ENCODE peak calls at places on chromosome 17, in four cellular contexts. F is K562, I is GM12878, X is HepG2. M is an unnamed sample.

GRCh38 chr17:31448467-31449077 is 57.1 kb downstream of the RAB11FIP4 start:
- DNase-seq in I (no peak), X (no peak), F (no peak), M (no peak)

GRCh38 chr17:42845556-42845917 is 1.2 kb downstream of the AOC2 start:
- DNase-seq in X (no peak), F (no peak), I (no peak), M (no peak)

GRCh38 chr17:40361063-40361924 is 3.2 kb downstream of the GJD3 start:
- DNase-seq in F (no peak), I (no peak), X (no peak), M (no peak)

GRCh38 chr17:33012522-33013033 is 20.9 kb downstream of the SPACA3 start:
- DNase-seq in X (no peak), I (no peak), F (peak), M (peak)

GRCh38 chr17:16423226-16423872 is 8.0 kb downstream of the TRPV2 start:
- DNase-seq in X (no peak), I (no peak), F (no peak), M (no peak)

GRCh38 chr17:44906010-44906646 is 6.9 kb upstream of the EFTUD2 start:
- DNase-seq in X (no peak), F (peak), I (no peak), M (peak)

GRCh38 chr17:19366637-19366972 is 4.1 kb upstream of the B9D1 start:
- DNase-seq in F (no peak), I (no peak), X (no peak), M (no peak)

GRCh38 chr17:73434154-73434553 is 122.4 kb upstream of the CDC42EP4 start:
- DNase-seq in F (no peak), I (no peak), X (no peak), M (no peak)

GRCh38 chr17:81510798-81511549 is 1.6 kb downstream of the ACTG1 start:
- DNase-seq in F (no peak), X (no peak), I (no peak), M (no peak)

GRCh38 chr17:43211123-43211479 is 574 bp upstream of the TMEM106A start:
- DNase-seq in X (no peak), I (no peak), F (no peak), M (no peak)

GRCh38 chr17:8443756-8444155 is 8.1 kb downstream of the NDEL1 start:
- DNase-seq in I (no peak), X (no peak), F (no peak), M (no peak)

GRCh38 chr17:70552230-70552981 is 383.1 kb downstream of the KCNJ2 start:
- DNase-seq in X (peak), F (peak), I (peak), M (peak)

GRCh38 chr17:63525190-63525946 is 2.2 kb downstream of the KCNH6 start:
- DNase-seq in I (no peak), X (no peak), F (no peak), M (no peak)

DNA sequence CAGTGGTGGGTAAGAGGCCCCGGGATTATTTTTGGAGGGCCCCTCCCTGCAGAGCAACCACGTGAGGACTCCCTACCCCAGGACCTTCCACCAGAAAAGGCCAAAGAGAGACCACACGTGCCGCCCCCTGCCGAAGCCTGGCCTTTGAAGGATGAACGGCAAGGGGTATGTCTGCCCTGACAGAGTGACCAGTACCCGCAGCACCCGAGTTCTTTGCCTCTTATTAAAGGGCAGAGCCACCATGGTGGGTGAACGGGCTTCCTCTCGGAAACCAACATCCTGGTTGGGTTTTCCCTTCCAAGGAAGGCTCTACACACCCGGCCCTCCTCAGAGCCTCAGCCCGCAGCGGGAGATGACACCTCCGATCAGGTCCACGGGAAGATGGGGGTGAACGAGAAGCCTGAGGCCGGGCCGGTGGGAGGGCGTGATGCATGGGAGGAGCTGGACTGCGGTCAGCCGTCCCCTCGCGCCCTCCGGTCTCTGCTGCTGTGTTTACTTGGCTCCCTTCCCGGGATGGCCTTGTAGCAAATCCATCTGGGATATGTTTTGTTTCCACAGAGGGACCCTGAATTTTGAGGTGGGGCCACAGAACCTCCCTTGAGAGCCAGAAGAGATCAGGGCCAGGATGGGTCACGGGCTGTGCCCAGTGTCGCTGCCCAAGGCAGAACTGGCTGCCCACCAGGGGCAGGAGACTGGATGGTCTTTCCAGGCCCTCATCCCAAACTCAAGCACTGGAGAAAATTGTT is 49.1 kb downstream of the TBC1D16 start:
- DNase-seq in I (no peak), F (no peak), X (peak), M (no peak)
- TF ChIP-seq POLR2AphosphoS2 in I (no peak), F (no peak), X (no peak), M (no peak)

DNA sequence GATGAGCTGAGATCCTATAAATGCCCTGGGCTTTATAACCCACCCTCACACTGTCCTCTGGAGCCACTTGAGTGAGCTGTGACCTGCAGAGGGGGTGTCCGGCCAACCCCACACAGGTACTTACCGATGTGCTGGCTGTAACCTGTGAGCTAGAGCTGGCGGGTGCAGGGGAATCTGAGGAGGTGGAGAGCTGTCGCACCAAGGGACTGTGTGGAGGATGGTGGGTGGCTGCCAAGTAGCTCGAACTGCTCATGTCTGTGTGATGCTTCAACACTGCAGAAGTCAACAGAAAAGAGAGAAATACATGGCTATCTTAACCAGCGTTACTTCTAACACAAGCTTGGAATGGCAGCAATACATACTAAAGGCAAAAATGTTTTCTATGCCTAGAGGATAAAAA is 39.4 kb downstream of the STH start:
- DNase-seq in X (no peak), I (no peak), F (no peak), M (no peak)
- TF ChIP-seq POLR2AphosphoS2 in X (no peak), I (no peak), F (no peak), M (no peak)

DNA sequence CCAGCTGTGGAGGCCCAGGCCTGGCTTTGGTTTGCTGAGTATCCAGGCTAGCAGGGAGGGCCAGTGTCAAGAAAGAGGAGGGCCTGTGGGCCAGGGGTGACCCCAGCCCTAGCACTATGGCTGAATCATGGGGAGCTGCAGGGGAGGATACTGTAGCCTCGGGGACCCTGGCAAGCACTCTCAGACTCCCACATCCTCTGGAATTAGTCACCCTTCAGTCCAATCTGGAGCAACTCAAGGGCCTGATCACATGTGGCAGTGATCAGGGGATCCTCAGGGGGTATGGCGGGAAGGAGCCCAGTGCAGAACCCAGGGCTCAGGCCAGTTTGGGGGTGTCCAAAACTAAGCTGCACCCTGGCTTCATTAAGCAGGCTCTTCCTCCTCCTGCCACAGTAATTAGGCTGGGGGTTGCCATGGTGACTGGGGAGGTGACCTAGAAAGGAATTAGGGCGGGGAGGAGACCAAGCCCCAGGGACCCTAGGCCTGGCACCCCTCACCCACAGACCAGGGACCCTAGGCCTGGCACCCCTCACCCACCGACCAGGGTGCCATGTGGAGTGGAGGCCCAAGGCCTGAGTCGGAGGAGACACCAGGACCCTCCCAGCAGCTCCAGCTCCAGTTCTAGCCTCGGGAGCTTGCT is 5.8 kb downstream of the NLGN2 start:
- DNase-seq in X (no peak), I (no peak), F (no peak), M (no peak)
- TF ChIP-seq POLR2AphosphoS2 in X (no peak), I (no peak), F (no peak), M (no peak)

DNA sequence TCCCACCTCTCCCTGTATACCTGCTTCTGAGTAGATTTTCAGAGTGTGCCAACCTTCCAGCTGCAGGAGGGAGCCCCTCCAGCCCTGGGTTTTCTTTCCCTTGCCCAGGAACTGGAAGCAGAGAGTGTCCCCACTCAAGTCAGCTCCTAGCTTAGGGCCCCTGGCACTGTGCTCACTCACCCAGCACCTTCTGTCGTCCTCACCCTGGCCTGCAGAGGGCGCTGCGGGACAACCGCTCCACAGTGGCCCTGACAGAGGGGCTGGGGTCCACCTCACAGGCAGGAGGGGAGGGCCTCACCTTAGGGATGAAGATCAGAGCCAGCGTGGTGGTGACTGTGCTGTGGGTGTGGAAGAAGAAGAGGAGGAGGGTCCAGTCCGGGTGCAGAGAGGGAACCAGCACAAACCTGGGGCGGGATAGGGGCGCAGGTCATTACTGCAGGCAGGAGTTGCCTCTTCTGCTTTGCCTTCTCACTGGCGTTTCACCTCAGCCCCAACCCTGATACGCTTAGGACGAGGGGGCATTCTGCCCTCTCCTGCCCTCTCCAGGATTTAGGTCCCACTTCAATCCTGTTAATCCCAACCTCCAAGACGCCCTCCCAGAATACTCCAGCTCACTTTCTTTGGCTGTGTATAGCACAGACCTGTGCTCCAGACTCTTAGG is 10.0 kb downstream of the GPR179 start:
- DNase-seq in X (peak), I (no peak), F (peak), M (peak)
- TF ChIP-seq POLR2AphosphoS2 in X (no peak), I (no peak), F (no peak), M (no peak)

DNA sequence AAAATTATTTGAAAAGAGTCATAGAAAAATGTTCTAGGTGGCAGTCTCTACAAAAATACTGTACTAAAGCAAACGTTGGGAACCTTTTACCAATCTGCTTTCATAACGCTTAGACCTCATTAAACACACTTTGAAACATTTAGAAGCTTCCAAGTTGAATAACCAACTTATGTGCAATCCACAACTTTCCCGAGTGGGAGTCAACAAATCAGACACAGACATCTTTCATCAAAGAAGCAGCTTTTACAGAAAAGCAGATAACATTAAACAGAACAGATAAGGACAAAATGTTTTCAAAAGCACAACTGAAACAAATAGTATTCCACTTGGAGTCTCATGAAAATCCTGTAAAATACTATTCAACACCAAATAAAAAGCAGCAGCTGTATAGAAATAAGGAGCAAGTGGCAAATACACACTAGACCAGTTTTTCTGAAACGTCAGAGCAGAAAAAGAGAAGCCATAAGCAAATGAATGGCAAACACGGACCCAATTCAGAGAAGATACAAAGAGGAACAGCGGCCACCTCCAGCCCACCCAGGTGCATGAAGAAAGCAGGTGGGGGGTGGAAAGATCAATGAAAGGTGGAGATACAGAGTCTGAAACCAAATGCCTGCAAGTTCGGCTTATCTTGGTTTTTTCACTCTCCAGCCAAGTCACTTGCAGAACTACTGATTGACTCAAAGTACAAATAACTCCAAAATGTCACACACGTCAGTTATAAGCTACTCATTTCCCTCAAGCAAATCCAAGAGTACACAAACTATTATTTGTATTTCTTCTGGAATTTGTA is 18.4 kb upstream of the FBF1 start:
- DNase-seq in I (no peak), X (peak), F (no peak), M (no peak)
- TF ChIP-seq POLR2AphosphoS2 in I (no peak), X (no peak), F (no peak), M (no peak)

GRCh38 chr17:41548844-41549595 is 20.9 kb upstream of the KRT19 start:
- DNase-seq in I (peak), X (peak), F (peak), M (peak)
- TF ChIP-seq POLR2AphosphoS2 in I (no peak), X (no peak), F (no peak), M (no peak)

GRCh38 chr17:7309628-7310027 is 2.2 kb downstream of the EIF5A start:
- DNase-seq in F (no peak), I (no peak), X (no peak), M (no peak)

GRCh38 chr17:7307686-7308624 is 527 bp downstream of the EIF5A start:
- DNase-seq in X (no peak), I (no peak), F (peak), M (peak)

GRCh38 chr17:7306911-7307685 is at the start of gene EIF5A:
- DNase-seq in F (peak), X (peak), I (peak), M (peak)

GRCh38 chr17:7311110-7311698 is 3.8 kb downstream of the EIF5A start:
- DNase-seq in I (no peak), F (no peak), X (no peak), M (no peak)

GRCh38 chr17:7308625-7309433 is 1.4 kb downstream of the EIF5A start:
- DNase-seq in X (peak), I (peak), F (peak), M (peak)
- TF ChIP-seq POLR2AphosphoS2 in X (no peak), I (peak), F (no peak), M (no peak)